ENCODE peak calls at places on chromosomes 3 and 15, in four cellular contexts. C, A, L and Y are unnamed samples.

GRCh38 chr3:192915306-192915705 is 2.4 kb downstream of the MB21D2 start:
- DNase-seq in C (peak; percentile 61), L (no peak), A (peak; percentile 41), Y (peak; percentile 21)

GRCh38 chr3:167228135-167228534 is 152.0 kb downstream of the ZBBX start:
- DNase-seq in A (no peak), C (no peak), L (no peak), Y (no peak)

GRCh38 chr3:66854752-66855151 is 143.4 kb upstream of the KBTBD8 start:
- DNase-seq in C (no peak), L (no peak), A (no peak), Y (no peak)

GRCh38 chr3:41674449-41674848 is 287.5 kb downstream of the ULK4 start:
- DNase-seq in L (no peak), A (no peak), C (no peak), Y (no peak)

GRCh38 chr3:64306745-64307144 is 81.5 kb upstream of the PRICKLE2 start:
- DNase-seq in C (no peak), L (no peak), A (no peak), Y (no peak)

GRCh38 chr3:141280086-141280485 is 48.5 kb downstream of the PXYLP1 start:
- DNase-seq in L (no peak), A (no peak), C (no peak), Y (no peak)

GRCh38 chr3:74906181-74906580 is 291.7 kb upstream of the CNTN3 start:
- DNase-seq in L (no peak), C (no peak), A (no peak), Y (no peak)

GRCh38 chr15:38860682-38861081 is 296.1 kb upstream of the RASGRP1 start:
- DNase-seq in A (no peak), L (no peak), C (no peak), Y (no peak)

GRCh38 chr15:94441782-94442181 is 210.4 kb downstream of the MCTP2 start:
- DNase-seq in L (no peak), C (no peak), A (no peak), Y (no peak)

GRCh38 chr3:166785851-166786250 is 594.2 kb downstream of the ZBBX start:
- DNase-seq in L (no peak), C (no peak), A (no peak), Y (no peak)

GRCh38 chr3:157134620-157135191 is 25.2 kb downstream of the CCNL1 start:
- DNase-seq in L (no peak), C (no peak), A (peak; percentile 90), Y (no peak)

GRCh38 chr15:64854041-64854440 is 12.3 kb downstream of the PLEKHO2 start:
- DNase-seq in L (no peak), C (no peak), A (no peak), Y (no peak)

GRCh38 chr3:166533740-166534139 is 696.5 kb upstream of the BCHE start:
- DNase-seq in L (no peak), A (no peak), C (no peak), Y (no peak)

GRCh38 chr3:9884555-9885165 is 4.6 kb upstream of the CIDEC start:
- DNase-seq in C (peak; percentile 93), L (no peak), A (peak; percentile 29), Y (no peak)

GRCh38 chr3:146558811-146559210 is 14.4 kb upstream of the PLSCR1 start:
- DNase-seq in A (no peak), C (no peak), L (no peak), Y (no peak)

GRCh38 chr15:56869573-56869972 is 48.9 kb upstream of the TCF12 start:
- DNase-seq in C (peak; percentile 61), A (no peak), L (no peak), Y (peak; percentile 27)

GRCh38 chr3:29346828-29347227 is 66.0 kb downstream of the RBMS3 start:
- DNase-seq in L (no peak), C (no peak), A (no peak), Y (no peak)

GRCh38 chr3:47117803-47118364 is 46.0 kb downstream of the SETD2 start:
- DNase-seq in C (no peak), A (no peak), L (no peak), Y (no peak)

GRCh38 chr15:70149667-70150404 is 52.1 kb upstream of the TLE3 start:
- DNase-seq in A (no peak), C (peak; percentile 63), L (no peak), Y (no peak)

GRCh38 chr15:56749982-56750381 is 16.7 kb upstream of the ZNF280D start:
- DNase-seq in L (no peak), A (no peak), C (no peak), Y (no peak)

GRCh38 chr3:138114988-138115971 is at the start of gene DZIP1L:
- DNase-seq in A (peak; percentile 23), C (peak; percentile 57), L (no peak), Y (peak; percentile 90)

GRCh38 chr15:81235781-81236507 is 39.3 kb downstream of the IL16 start:
- DNase-seq in L (no peak), C (peak; percentile 11), A (no peak), Y (no peak)
- TF ChIP-seq PBX3 in L (no peak), C (no peak), A (no peak), Y (peak; percentile 68)

GRCh38 chr3:45139372-45139894 is 6.7 kb downstream of the CDCP1 start:
- DNase-seq in C (no peak), A (no peak), L (no peak), Y (no peak)

GRCh38 chr3:45135959-45136358 is 10.2 kb downstream of the CDCP1 start:
- DNase-seq in L (no peak), C (no peak), A (no peak), Y (no peak)

GRCh38 chr3:45134758-45135521 is 11.2 kb downstream of the CDCP1 start:
- DNase-seq in L (no peak), C (no peak), A (no peak), Y (no peak)

GRCh38 chr3:45140392-45140791 is 5.8 kb downstream of the CDCP1 start:
- DNase-seq in C (no peak), A (no peak), L (no peak), Y (no peak)

DNA sequence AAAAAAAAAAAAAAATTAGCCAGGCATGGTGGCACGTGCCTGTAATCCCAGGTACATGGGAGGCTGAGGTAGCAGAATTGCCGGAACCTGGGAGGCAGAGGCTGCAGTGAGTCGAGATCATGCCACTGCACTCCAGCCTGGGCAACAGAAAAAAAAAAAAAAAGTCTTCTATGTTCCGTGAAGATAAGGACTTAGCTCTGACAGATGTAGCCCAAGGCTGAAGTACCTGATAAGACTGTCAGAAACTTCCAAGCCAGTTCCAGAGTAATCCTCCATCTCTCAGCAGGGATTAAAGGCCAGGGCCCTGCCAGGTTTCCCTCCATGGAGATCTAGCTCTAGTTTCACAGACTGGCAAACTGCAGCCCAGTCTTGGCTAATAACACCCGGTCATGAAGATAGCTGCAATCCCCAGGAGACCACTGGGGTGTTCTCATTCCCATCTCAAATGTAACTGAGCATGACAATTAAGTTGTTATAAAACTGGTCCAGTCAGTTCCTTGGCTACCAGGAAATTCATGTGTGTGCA is 8.5 kb downstream of the CDCP1 start:
- DNase-seq in L (no peak), C (no peak), A (no peak), Y (no peak)
- TF ChIP-seq PBX3 in L (no peak), C (no peak), A (no peak), Y (no peak)

DNA sequence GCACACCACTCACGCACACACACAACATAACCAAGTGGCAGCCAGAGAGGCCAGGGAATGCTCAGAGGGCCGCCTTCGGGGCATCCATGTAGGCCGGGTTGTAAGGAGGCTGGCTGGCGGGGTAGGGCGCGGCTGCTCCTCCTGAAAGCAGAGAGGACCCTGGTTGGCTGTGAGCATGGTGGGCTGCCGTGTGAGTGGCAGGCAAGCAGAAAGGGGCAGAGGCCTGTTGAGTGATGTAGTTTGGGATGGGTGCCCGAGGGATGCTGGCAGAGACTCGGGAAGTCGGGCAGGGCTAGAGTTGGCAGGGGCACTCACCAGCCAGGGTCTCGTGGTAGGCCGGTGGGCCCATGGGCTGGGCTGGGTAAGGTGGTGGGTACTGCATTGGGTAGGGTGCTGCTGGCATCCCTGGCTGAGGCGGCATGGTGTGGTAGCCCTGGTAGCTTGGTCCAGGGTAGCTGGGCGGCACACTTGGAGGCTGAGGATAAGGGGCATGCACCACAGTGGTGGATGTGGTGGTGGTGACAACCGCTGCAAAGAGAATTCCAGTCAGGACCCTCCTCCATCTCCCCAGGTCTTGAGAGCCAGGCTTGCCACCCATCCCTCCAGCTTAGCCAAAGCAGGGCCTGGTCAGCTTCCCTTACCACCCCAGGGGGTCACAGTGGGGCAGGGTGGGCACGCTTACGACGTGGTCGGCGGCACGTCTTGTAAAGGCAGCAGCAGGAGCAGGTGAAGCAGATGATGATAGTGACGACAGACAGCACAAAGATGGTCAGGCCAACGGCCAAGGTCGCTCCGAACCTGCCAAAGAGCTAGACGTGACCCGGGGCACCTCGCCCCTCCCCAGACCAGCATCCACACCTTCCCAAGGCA is 22.7 kb downstream of the ATRIP start:
- DNase-seq in C (no peak), L (no peak), A (no peak), Y (peak; percentile 23)
- TF ChIP-seq PBX3 in C (no peak), L (no peak), A (no peak), Y (no peak)

DNA sequence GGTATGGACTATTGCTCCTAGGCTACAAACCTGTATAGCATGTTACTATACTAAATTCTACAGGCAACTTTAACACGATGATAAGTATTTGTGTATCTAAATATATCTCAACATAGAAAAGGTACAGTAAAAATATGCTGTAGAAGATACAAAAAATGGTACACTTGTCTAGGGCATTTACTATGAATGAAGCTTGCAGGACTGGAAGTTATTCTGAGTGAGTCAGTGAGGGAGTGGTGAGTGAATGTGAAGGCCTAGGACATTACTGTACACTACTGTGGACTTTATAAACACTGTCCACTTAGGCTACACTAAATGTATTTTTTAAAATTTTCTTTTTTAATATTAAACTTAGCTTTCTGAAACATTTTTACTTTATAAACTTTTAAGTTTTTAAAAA is 140.5 kb upstream of the SGO1 start:
- DNase-seq in L (no peak), C (no peak), A (no peak), Y (no peak)
- TF ChIP-seq PBX3 in L (no peak), C (no peak), A (no peak), Y (no peak)

GRCh38 chr15:68271854-68272471 is 5.6 kb upstream of the FEM1B start:
- DNase-seq in L (no peak), C (peak; percentile 86), A (peak; percentile 63), Y (peak; percentile 51)
- TF ChIP-seq PBX3 in L (no peak), C (no peak), A (no peak), Y (peak; percentile 28)

GRCh38 chr3:20246662-20247061 is 60.7 kb upstream of the SGO1 start:
- DNase-seq in A (no peak), C (no peak), L (peak; percentile 17), Y (no peak)
- TF ChIP-seq PBX3 in A (no peak), C (no peak), L (no peak), Y (no peak)

GRCh38 chr3:172635588-172635987 is 75.3 kb downstream of the NCEH1 start:
- DNase-seq in C (no peak), L (peak; percentile 43), A (no peak), Y (no peak)
- TF ChIP-seq PBX3 in C (no peak), L (no peak), A (no peak), Y (no peak)

DNA sequence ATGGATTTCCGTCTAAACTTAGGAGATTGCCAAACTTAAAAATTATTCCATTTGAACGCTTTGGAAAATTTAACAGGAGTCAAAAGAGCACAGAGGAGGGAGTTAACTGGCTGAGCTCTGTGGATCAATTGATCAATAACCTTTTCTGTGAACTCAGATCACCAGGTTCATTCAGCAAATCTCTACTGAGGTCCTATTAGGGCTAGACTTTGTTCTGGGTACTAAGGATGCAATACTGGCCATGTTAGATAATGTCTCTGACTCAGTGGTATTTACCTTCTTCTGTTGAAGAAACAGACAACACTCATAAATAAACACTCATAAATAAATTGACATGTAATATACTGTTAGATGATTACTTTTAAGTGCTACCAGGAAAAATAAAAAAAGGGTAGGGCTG is 323.4 kb upstream of the SUCLG2 start:
- DNase-seq in C (no peak), L (no peak), A (no peak), Y (no peak)
- TF ChIP-seq PBX3 in C (no peak), L (no peak), A (no peak), Y (no peak)